ENCODE peak calls at places on chromosomes 13 and 19, in nine cellular contexts. B is SJCRH30; R is Panc1; T is AG04450; I is gastrocnemius medialis; O is Peyer's patch; M is cardiac muscle cell; L is effector memory CD4-positive, alpha-beta T cell; G is GM23248. U is an unnamed sample.

GRCh38 chr13:80598189-80598588 is 257.3 kb upstream of the SPRY2 start:
- DNase-seq in B (peak), R (no peak), T (no peak), I (no peak), O (no peak), M (no peak), L (no peak), G (no peak), U (no peak)

GRCh38 chr19:45467115-45467455 is 711 bp upstream of the FOSB start:
- DNase-seq in B (no peak), R (no peak), T (no peak), I (no peak), O (no peak), M (no peak), L (no peak), G (peak), U (no peak)

GRCh38 chr19:55099557-55100506 is 17.6 kb downstream of the PPP1R12C start:
- DNase-seq in B (no peak), R (no peak), T (no peak), I (no peak), O (no peak), M (peak), L (no peak), G (no peak), U (no peak)

GRCh38 chr19:22601906-22602630 is 32.1 kb upstream of the ZNF492 start:
- DNase-seq in B (no peak), R (no peak), T (no peak), I (no peak), O (no peak), M (no peak), L (no peak), G (no peak), U (no peak)

GRCh38 chr19:1445932-1446712 is 3.8 kb upstream of the APC2 start:
- DNase-seq in B (no peak), R (no peak), T (no peak), I (no peak), O (no peak), M (peak), L (no peak), G (no peak), U (peak)

GRCh38 chr19:39212377-39212742 is 8.3 kb upstream of the SYCN start:
- DNase-seq in B (no peak), R (peak), T (no peak), I (no peak), O (peak), M (no peak), L (peak), G (peak), U (no peak)

GRCh38 chr13:79270859-79271258 is 135.2 kb downstream of the RBM26 start:
- DNase-seq in B (no peak), R (no peak), T (no peak), I (no peak), O (no peak), M (no peak), L (no peak), G (no peak), U (no peak)

GRCh38 chr19:40585241-40585640 is 8.6 kb downstream of the SHKBP1 start:
- DNase-seq in B (no peak), R (no peak), T (no peak), I (no peak), O (no peak), M (no peak), L (no peak), G (no peak), U (no peak)

GRCh38 chr13:25541434-25542123 is 169.8 kb downstream of the ATP8A2 start:
- DNase-seq in B (no peak), R (no peak), T (no peak), I (no peak), O (no peak), M (no peak), L (no peak), G (no peak), U (no peak)

GRCh38 chr19:48373567-48373966 is 9.4 kb downstream of the SYNGR4 start:
- DNase-seq in B (no peak), R (no peak), T (no peak), I (no peak), O (no peak), M (no peak), L (no peak), G (no peak), U (no peak)

GRCh38 chr19:48381178-48381950 is 10.0 kb downstream of the KDELR1 start:
- DNase-seq in B (no peak), R (no peak), T (no peak), I (no peak), O (no peak), M (no peak), L (no peak), G (no peak), U (no peak)

GRCh38 chr19:48372904-48373303 is 8.7 kb downstream of the SYNGR4 start:
- DNase-seq in B (no peak), R (no peak), T (no peak), I (no peak), O (no peak), M (no peak), L (no peak), G (peak), U (no peak)

GRCh38 chr19:48379058-48379457 is 12.3 kb downstream of the KDELR1 start:
- DNase-seq in B (no peak), R (no peak), T (no peak), I (no peak), O (no peak), M (no peak), L (no peak), G (no peak), U (no peak)

DNA sequence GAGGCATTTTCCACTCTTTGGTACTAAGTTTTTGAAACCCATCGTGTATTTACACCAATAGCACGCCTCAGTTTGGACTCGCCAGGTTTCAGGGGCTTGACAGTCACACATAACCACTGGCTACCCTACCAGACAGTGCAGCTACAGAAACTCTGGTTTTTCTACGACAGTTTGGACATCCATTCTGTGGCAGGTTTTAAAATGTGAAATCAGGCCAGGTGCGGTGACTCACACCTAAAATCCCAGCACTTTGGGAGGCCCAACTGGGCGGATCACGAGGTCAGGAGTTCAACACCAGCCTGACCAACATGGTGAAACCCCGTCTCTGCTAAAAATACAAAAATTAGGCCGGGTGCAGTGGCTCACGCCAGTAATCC is 13.2 kb downstream of the KDELR1 start:
- DNase-seq in B (no peak), R (no peak), T (no peak), I (no peak), O (no peak), M (no peak), L (no peak), G (no peak), U (no peak)
- H3K27ac ChIP-seq in B (no peak), R (no peak), T (no peak), I (no peak), O (no peak), M (no peak), L (no peak), G (no peak), U (no peak)

GRCh38 chr19:58562126-58563033 is 4.0 kb upstream of the UBE2M start:
- DNase-seq in B (no peak), R (no peak), T (no peak), I (peak), O (no peak), M (peak), L (no peak), G (peak), U (no peak)
- H3K27ac ChIP-seq in B (no peak), R (no peak), T (no peak), I (peak), O (peak), M (no peak), L (peak), G (peak), U (no peak)

GRCh38 chr13:99985243-99985874 is 3.8 kb downstream of the ZIC2 start:
- DNase-seq in B (no peak), R (no peak), T (no peak), I (no peak), O (no peak), M (peak), L (no peak), G (no peak), U (no peak)
- H3K27ac ChIP-seq in B (no peak), R (peak), T (no peak), I (no peak), O (no peak), M (no peak), L (no peak), G (no peak), U (no peak)

GRCh38 chr19:15244106-15244803 is 12.0 kb upstream of the EPHX3 start:
- DNase-seq in B (no peak), R (no peak), T (no peak), I (no peak), O (no peak), M (no peak), L (no peak), G (no peak), U (no peak)

GRCh38 chr19:15245370-15246197 is 13.3 kb upstream of the EPHX3 start:
- DNase-seq in B (no peak), R (no peak), T (no peak), I (no peak), O (no peak), M (no peak), L (no peak), G (no peak), U (no peak)

GRCh38 chr19:15241259-15241658 is 9.0 kb upstream of the EPHX3 start:
- DNase-seq in B (no peak), R (no peak), T (no peak), I (no peak), O (no peak), M (no peak), L (no peak), G (peak), U (no peak)

GRCh38 chr19:15244808-15245207 is 12.6 kb upstream of the EPHX3 start:
- DNase-seq in B (no peak), R (no peak), T (no peak), I (no peak), O (no peak), M (no peak), L (no peak), G (no peak), U (no peak)

DNA sequence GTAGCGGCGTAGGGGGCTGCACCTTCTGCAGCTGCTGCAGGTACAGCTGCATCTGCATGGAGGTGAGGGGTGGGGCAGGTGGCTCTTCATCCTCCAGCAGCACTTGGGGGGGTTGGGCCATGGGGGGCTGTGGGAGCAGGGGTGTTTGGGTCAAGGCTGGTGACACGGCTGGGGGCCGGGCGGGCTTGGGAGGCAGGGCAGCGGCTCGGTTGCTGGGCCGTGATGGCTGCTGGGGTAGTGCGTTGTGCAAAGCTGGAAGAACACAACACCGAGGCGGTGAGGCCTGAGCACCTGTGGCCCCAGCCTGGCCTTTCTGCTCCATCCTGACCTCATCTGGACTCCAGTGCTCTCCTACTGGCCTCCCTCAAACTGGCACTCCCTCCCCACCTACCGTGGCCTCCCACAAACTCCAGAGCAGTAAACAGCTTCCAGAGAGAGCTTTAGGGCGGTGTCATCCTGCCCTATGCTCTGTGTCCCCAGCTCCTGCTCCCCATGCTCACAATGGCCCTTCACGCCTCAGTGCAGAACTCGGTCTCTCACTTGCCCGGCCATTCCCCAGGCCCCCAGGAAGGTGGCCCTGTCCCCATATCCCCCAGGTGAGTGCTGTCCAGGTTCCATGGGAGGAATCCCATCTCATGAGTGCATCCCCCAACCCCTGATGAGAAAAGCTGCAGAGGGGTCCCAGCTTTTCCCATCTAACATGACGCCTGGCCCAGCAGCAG is 11.1 kb upstream of the EPHX3 start:
- DNase-seq in B (no peak), R (no peak), T (no peak), I (no peak), O (no peak), M (no peak), L (no peak), G (no peak), U (no peak)
- H3K27ac ChIP-seq in B (no peak), R (no peak), T (peak), I (no peak), O (no peak), M (no peak), L (no peak), G (no peak), U (no peak)

DNA sequence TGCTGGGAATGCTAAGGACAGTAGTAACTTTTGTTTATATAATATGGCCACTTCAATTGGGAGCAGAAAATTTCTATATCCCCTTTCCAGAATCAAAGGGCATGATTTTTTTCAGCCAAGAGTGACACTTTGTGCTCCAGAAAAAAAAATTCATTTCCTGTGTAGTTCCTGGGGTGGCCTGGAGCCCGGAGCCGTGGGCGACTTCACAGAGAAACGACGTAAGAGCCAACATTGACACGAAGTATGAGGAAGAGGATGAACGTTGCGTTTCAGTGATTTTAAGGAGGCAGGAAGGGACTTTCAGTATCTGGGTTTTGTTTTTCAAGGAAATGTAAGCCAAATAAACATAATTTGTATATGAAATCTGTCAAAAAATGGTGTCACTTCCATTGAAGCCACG is 187.6 kb downstream of the STK24 start:
- DNase-seq in B (no peak), R (no peak), T (no peak), I (no peak), O (no peak), M (no peak), L (no peak), G (peak), U (no peak)
- H3K27ac ChIP-seq in B (no peak), R (no peak), T (no peak), I (no peak), O (no peak), M (no peak), L (no peak), G (peak), U (no peak)

GRCh38 chr13:26951581-26952177 is 191.1 kb upstream of the GPR12 start:
- DNase-seq in B (no peak), R (no peak), T (no peak), I (no peak), O (no peak), M (no peak), L (no peak), G (no peak), U (no peak)

GRCh38 chr13:26953273-26953672 is 192.7 kb upstream of the GPR12 start:
- DNase-seq in B (no peak), R (no peak), T (no peak), I (no peak), O (no peak), M (no peak), L (no peak), G (no peak), U (no peak)

GRCh38 chr13:26950546-26950945 is 190.0 kb upstream of the GPR12 start:
- DNase-seq in B (no peak), R (no peak), T (no peak), I (no peak), O (no peak), M (no peak), L (no peak), G (no peak), U (no peak)

GRCh38 chr13:26950968-26951367 is 190.4 kb upstream of the GPR12 start:
- DNase-seq in B (no peak), R (no peak), T (no peak), I (no peak), O (no peak), M (no peak), L (no peak), G (no peak), U (no peak)

GRCh38 chr13:26952551-26953138 is 192.1 kb upstream of the GPR12 start:
- DNase-seq in B (no peak), R (no peak), T (no peak), I (no peak), O (no peak), M (no peak), L (no peak), G (no peak), U (no peak)
- H3K27ac ChIP-seq in B (no peak), R (peak), T (no peak), I (no peak), O (no peak), M (no peak), L (no peak), G (no peak), U (no peak)

DNA sequence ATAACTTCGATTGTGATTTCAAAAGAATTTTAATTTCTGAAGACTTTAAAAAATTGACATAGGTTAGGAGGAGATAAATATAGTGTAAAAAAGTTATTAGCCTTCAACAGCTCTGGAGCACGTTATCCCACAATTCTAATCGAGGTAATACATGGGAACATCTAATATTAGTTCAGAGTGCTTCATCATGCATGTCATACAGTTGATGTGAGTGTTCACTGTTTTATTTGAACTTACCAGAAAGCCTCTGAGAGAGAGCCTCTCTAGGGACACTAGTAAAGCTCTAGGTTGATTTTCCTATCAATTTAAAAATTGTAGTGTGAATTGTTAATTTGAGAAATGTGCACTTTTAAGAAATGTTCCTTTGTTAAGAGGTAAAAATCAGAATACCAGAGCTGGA is 140.4 kb downstream of the LMO7 start:
- DNase-seq in B (no peak), R (no peak), T (no peak), I (no peak), O (no peak), M (no peak), L (no peak), G (no peak), U (no peak)
- H3K27ac ChIP-seq in B (no peak), R (no peak), T (no peak), I (peak), O (no peak), M (no peak), L (no peak), G (no peak), U (no peak)